ENCODE peak calls at places on chromosomes 12 and 14, in four cellular contexts. K is neural progenitor cell, Q is HCT116, V is caudate nucleus. L is an unnamed sample.

GRCh38 chr12:108803428-108804105 is 53.8 kb downstream of the SSH1 start:
- DNase-seq in K (peak), Q (peak), V (peak), L (peak)

GRCh38 chr12:34625116-34625515 is 602.8 kb downstream of the ALG10 start:
- DNase-seq in K (no peak), Q (peak), V (no peak), L (no peak)

GRCh38 chr14:37985826-37986470 is 221.8 kb upstream of the SSTR1 start:
- DNase-seq in K (peak), Q (peak), V (no peak), L (no peak)

GRCh38 chr12:28424965-28425364 is 234.7 kb downstream of the CCDC91 start:
- DNase-seq in K (peak), Q (no peak), V (no peak), L (no peak)

GRCh38 chr14:92341791-92342190 is 18.8 kb downstream of the SLC24A4 start:
- DNase-seq in K (no peak), Q (no peak), V (no peak), L (no peak)

GRCh38 chr12:65649126-65649525 is 175.2 kb upstream of the HMGA2 start:
- DNase-seq in K (no peak), Q (peak), V (no peak), L (no peak)

GRCh38 chr14:89298056-89298834 is 118.8 kb downstream of the FOXN3 start:
- DNase-seq in K (no peak), Q (no peak), V (no peak), L (no peak)

GRCh38 chr14:102570334-102570995 is 22.0 kb upstream of the RCOR1 start:
- DNase-seq in K (no peak), Q (no peak), V (no peak), L (no peak)

GRCh38 chr14:36055681-36056225 is 120.8 kb downstream of the PTCSC3 start:
- DNase-seq in K (no peak), Q (no peak), V (no peak), L (peak)

GRCh38 chr14:24279301-24280186 is 8.1 kb upstream of the RABGGTA start:
- DNase-seq in K (no peak), Q (no peak), V (peak), L (no peak)

GRCh38 chr12:91893476-91893875 is 252.2 kb downstream of the BTG1 start:
- DNase-seq in K (no peak), Q (no peak), V (no peak), L (no peak)

GRCh38 chr12:9237286-9237685 is 29.1 kb upstream of the PZP start:
- DNase-seq in K (no peak), Q (no peak), V (no peak), L (no peak)

GRCh38 chr12:64737539-64737938 is 21.7 kb downstream of the GNS start:
- DNase-seq in K (no peak), Q (peak), V (no peak), L (no peak)

GRCh38 chr12:15538881-15539280 is 216.6 kb downstream of the PTPRO start:
- DNase-seq in K (no peak), Q (no peak), V (no peak), L (no peak)

GRCh38 chr12:32181498-32182175 is 75.0 kb downstream of the BICD1 start:
- DNase-seq in K (no peak), Q (no peak), V (no peak), L (no peak)

GRCh38 chr12:111435661-111436201 is 30.0 kb downstream of the SH2B3 start:
- DNase-seq in K (no peak), Q (no peak), V (no peak), L (no peak)

GRCh38 chr12:4899361-4899760 is 10.3 kb upstream of the KCNA1 start:
- DNase-seq in K (peak), Q (no peak), V (no peak), L (no peak)

GRCh38 chr12:90977224-90977623 is 22.2 kb upstream of the CCER1 start:
- DNase-seq in K (no peak), Q (no peak), V (no peak), L (no peak)

GRCh38 chr12:116039081-116039480 is 238.4 kb downstream of the MED13L start:
- DNase-seq in K (no peak), Q (no peak), V (no peak), L (no peak)

GRCh38 chr12:13790317-13790716 is 191.1 kb downstream of the GRIN2B start:
- DNase-seq in K (no peak), Q (no peak), V (no peak), L (no peak)

GRCh38 chr12:108823804-108824203 is 33.6 kb downstream of the SSH1 start:
- DNase-seq in K (no peak), Q (no peak), V (no peak), L (no peak)

GRCh38 chr12:121057794-121058193 is 18.7 kb upstream of the OASL start:
- DNase-seq in K (no peak), Q (no peak), V (no peak), L (peak)

GRCh38 chr14:63297387-63297786 is 21.3 kb downstream of the GPHB5 start:
- DNase-seq in K (no peak), Q (no peak), V (no peak), L (no peak)

GRCh38 chr12:112546339-112546738 is 127.6 kb downstream of the PTPN11 start:
- DNase-seq in K (no peak), Q (no peak), V (no peak), L (no peak)

GRCh38 chr12:9050521-9051155 is 61.3 kb downstream of the KLRG1 start:
- DNase-seq in K (no peak), Q (no peak), V (no peak), L (no peak)

GRCh38 chr12:102959391-102959790 is 1.9 kb downstream of the ASCL1 start:
- DNase-seq in K (peak), Q (no peak), V (no peak), L (no peak)

GRCh38 chr12:32809196-32809595 is 53.5 kb upstream of the YARS2 start:
- DNase-seq in K (no peak), Q (no peak), V (no peak), L (no peak)

GRCh38 chr12:54360717-54361456 is 3.4 kb downstream of the GPR84 start:
- DNase-seq in K (peak), Q (peak), V (peak), L (no peak)

GRCh38 chr12:32344047-32344446 is 55.3 kb upstream of the FGD4 start:
- DNase-seq in K (no peak), Q (no peak), V (no peak), L (no peak)

GRCh38 chr12:32261638-32262037 is 137.7 kb upstream of the FGD4 start:
- DNase-seq in K (peak), Q (no peak), V (no peak), L (no peak)

GRCh38 chr12:100591979-100592378 is 18.5 kb downstream of the GAS2L3 start:
- DNase-seq in K (no peak), Q (no peak), V (no peak), L (no peak)

GRCh38 chr12:26274441-26275312 is 79.3 kb downstream of the SSPN start:
- DNase-seq in K (peak), Q (peak), V (peak), L (peak)

GRCh38 chr14:95664546-95664945 is 21.7 kb upstream of the TCL1B start:
- DNase-seq in K (no peak), Q (no peak), V (no peak), L (no peak)
- H3K27ac ChIP-seq in K (no peak), Q (no peak), V (no peak), L (no peak)

DNA sequence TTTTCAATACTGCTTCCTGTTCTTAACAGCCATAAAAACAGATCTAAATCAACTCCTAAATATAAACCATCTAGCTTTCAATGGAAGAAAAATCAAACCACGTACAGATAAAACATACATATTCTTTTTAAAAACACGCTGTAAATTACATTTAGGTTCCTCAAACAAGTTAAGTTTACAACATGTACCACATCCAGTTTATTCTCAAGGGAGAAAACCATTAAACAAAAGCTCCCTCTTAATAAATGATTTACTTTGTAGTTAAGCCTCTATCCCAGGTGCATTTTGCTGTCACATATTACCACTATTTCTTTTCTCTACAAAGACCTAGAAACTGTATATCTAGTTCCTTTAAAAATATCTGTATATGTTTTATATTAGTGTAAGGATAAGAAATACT is 3.1 kb downstream of the NUMB start:
- DNase-seq in K (no peak), Q (no peak), V (no peak), L (no peak)
- H3K27ac ChIP-seq in K (no peak), Q (no peak), V (no peak), L (no peak)

GRCh38 chr12:793037-793436 is 40.7 kb downstream of the WNK1 start:
- DNase-seq in K (no peak), Q (no peak), V (no peak), L (no peak)
- H3K27ac ChIP-seq in K (no peak), Q (no peak), V (no peak), L (no peak)

GRCh38 chr12:70609739-70610491 is 27.3 kb downstream of the PTPRB start:
- DNase-seq in K (peak), Q (no peak), V (no peak), L (no peak)
- H3K27ac ChIP-seq in K (no peak), Q (no peak), V (no peak), L (peak)